ENCODE peak calls at places on chromosomes 16 and 17, in ten cellular contexts. Z, O, F, N, X, C, J, Y, W and L are unnamed samples.

GRCh38 chr16:1914084-1914608 is 4.1 kb downstream of the HS3ST6 start:
- DNase-seq in Z (no peak), O (no peak), F (peak; percentile 48), N (no peak), X (no peak), C (no peak), J (no peak), Y (no peak), W (no peak), L (peak; percentile 43)

GRCh38 chr17:57880086-57880456 is 30.2 kb upstream of the MRPS23 start:
- DNase-seq in Z (peak; percentile 61), O (no peak), F (no peak), N (no peak), X (no peak), C (no peak), J (no peak), Y (no peak), W (no peak), L (no peak)

GRCh38 chr17:81322271-81323082 is 27.4 kb upstream of the SLC38A10 start:
- DNase-seq in Z (peak; percentile 49), O (no peak), F (peak; percentile 56), N (no peak), X (no peak), C (no peak), J (no peak), Y (no peak), W (no peak), L (peak; percentile 75)

GRCh38 chr17:27929990-27930389 is 36.8 kb upstream of the LYRM9 start:
- DNase-seq in Z (no peak), O (no peak), F (no peak), N (peak; percentile 70), X (no peak), C (no peak), J (no peak), Y (peak; percentile 56), W (no peak), L (no peak)

GRCh38 chr16:56643080-56643778 is 4.8 kb downstream of the MT1A start:
- DNase-seq in Z (peak; percentile 76), O (peak; percentile 66), F (peak; percentile 90), N (peak; percentile 37), X (peak; percentile 80), C (no peak), J (no peak), Y (no peak), W (peak; percentile 41), L (no peak)

GRCh38 chr16:54342966-54343365 is 56.4 kb upstream of the IRX3 start:
- DNase-seq in Z (no peak), O (no peak), F (no peak), N (peak; percentile 39), X (no peak), C (no peak), J (no peak), Y (peak; percentile 6), W (no peak), L (no peak)

GRCh38 chr17:43534909-43535308 is 11.2 kb downstream of the ETV4 start:
- DNase-seq in Z (no peak), O (no peak), F (no peak), N (peak; percentile 78), X (no peak), C (no peak), J (no peak), Y (no peak), W (no peak), L (no peak)

GRCh38 chr16:27932542-27933178 is 130.9 kb downstream of the GSG1L start:
- DNase-seq in Z (no peak), O (no peak), F (no peak), N (no peak), X (no peak), C (no peak), J (no peak), Y (no peak), W (no peak), L (no peak)

GRCh38 chr16:57277586-57277985 is 6.9 kb downstream of the PLLP start:
- DNase-seq in Z (peak; percentile 87), O (no peak), F (no peak), N (peak; percentile 77), X (no peak), C (no peak), J (peak; percentile 9), Y (peak; percentile 61), W (no peak), L (peak; percentile 83)

GRCh38 chr16:4052801-4053662 is 63.2 kb downstream of the ADCY9 start:
- DNase-seq in Z (no peak), O (peak; percentile 75), F (peak; percentile 76), N (no peak), X (peak; percentile 78), C (peak; percentile 42), J (no peak), Y (peak; percentile 22), W (peak; percentile 67), L (peak; percentile 61)

GRCh38 chr17:28978016-28978415 is 26.7 kb upstream of the PHF12 start:
- DNase-seq in Z (peak; percentile 24), O (no peak), F (no peak), N (no peak), X (no peak), C (no peak), J (no peak), Y (no peak), W (no peak), L (no peak)

GRCh38 chr16:67395105-67395457 is 1.8 kb upstream of the TPPP3 start:
- DNase-seq in Z (no peak), O (no peak), F (no peak), N (no peak), X (no peak), C (no peak), J (no peak), Y (no peak), W (no peak), L (no peak)
- H3K4me3 ChIP-seq in Z (no peak overlapping the region), O (peak overlapping the region; percentile 66), F (no peak overlapping the region), N (no peak overlapping the region), X (no peak overlapping the region), C (no peak overlapping the region), J (no peak overlapping the region), Y (no peak overlapping the region), W (peak overlapping the region; percentile 50), L (no peak overlapping the region)

DNA sequence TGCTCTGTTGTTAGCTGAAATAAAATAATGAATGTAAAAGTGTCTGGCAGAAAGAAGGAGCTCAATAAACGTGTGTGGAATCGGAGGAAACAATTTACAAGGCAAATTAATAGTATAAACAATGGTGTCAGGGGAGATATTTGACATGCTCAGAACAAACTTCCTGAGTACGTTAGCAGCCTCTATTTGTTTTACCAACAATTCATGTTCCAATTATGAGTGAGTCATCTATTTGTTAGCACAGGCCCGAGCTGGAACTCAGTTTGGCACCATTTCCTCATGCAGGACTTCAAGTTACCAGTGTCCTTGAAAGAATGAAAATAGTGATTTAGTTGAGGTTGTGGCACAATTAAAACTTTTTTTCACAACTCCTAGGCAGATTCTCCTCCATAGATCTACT is 9.1 kb downstream of the ASIC2 start:
- DNase-seq in Z (no peak), O (no peak), F (peak; percentile 59), N (peak; percentile 74), X (peak; percentile 17), C (no peak), J (peak; percentile 65), Y (peak; percentile 64), W (peak; percentile 24), L (no peak)
- H3K4me3 ChIP-seq in Z (no peak overlapping the region), O (no peak overlapping the region), F (no peak overlapping the region), N (no peak overlapping the region), X (no peak overlapping the region), C (no peak overlapping the region), J (no peak overlapping the region), Y (no peak overlapping the region), W (no peak overlapping the region), L (no peak overlapping the region)

GRCh38 chr17:79937435-79937870 is 98.2 kb upstream of the CBX4 start:
- DNase-seq in Z (no peak), O (no peak), F (no peak), N (no peak), X (no peak), C (no peak), J (no peak), Y (no peak), W (no peak), L (no peak)
- H3K4me3 ChIP-seq in Z (no peak overlapping the region), O (no peak overlapping the region), F (no peak overlapping the region), N (no peak overlapping the region), X (no peak overlapping the region), C (no peak overlapping the region), J (no peak overlapping the region), Y (no peak overlapping the region), W (no peak overlapping the region), L (no peak overlapping the region)

GRCh38 chr16:30561212-30561816 is 3.1 kb upstream of the ZNF764 start:
- DNase-seq in Z (no peak), O (no peak), F (peak; percentile 47), N (no peak), X (peak; percentile 41), C (no peak), J (no peak), Y (no peak), W (no peak), L (no peak)
- H3K4me3 ChIP-seq in Z (peak overlapping the region; percentile 35), O (peak overlapping the region; percentile 70), F (no peak overlapping the region), N (peak overlapping the region; percentile 53), X (peak overlapping the region; percentile 65), C (peak overlapping the region; percentile 11), J (peak overlapping the region; percentile 18), Y (peak overlapping the region; percentile 38), W (peak overlapping the region; percentile 56), L (no peak overlapping the region)

GRCh38 chr16:68228652-68229051 is 7.3 kb downstream of the ESRP2 start:
- DNase-seq in Z (no peak), O (no peak), F (no peak), N (no peak), X (no peak), C (no peak), J (no peak), Y (no peak), W (no peak), L (no peak)

GRCh38 chr16:68230956-68231355 is 5.0 kb downstream of the ESRP2 start:
- DNase-seq in Z (no peak), O (no peak), F (no peak), N (no peak), X (no peak), C (no peak), J (no peak), Y (no peak), W (no peak), L (no peak)

GRCh38 chr16:68229431-68230175 is 6.3 kb downstream of the ESRP2 start:
- DNase-seq in Z (peak; percentile 44), O (no peak), F (peak; percentile 53), N (peak; percentile 72), X (no peak), C (peak; percentile 29), J (peak; percentile 21), Y (peak; percentile 35), W (peak; percentile 57), L (no peak)

GRCh38 chr16:68231384-68232136 is 4.4 kb downstream of the ESRP2 start:
- DNase-seq in Z (no peak), O (no peak), F (no peak), N (no peak), X (no peak), C (no peak), J (no peak), Y (no peak), W (no peak), L (no peak)

GRCh38 chr16:68230176-68230571 is 5.8 kb downstream of the ESRP2 start:
- DNase-seq in Z (no peak), O (no peak), F (no peak), N (no peak), X (no peak), C (no peak), J (no peak), Y (no peak), W (no peak), L (no peak)
- H3K4me3 ChIP-seq in Z (no peak overlapping the region), O (no peak overlapping the region), F (no peak overlapping the region), N (no peak overlapping the region), X (no peak overlapping the region), C (no peak overlapping the region), J (no peak overlapping the region), Y (no peak overlapping the region), W (no peak overlapping the region), L (no peak overlapping the region)